ENCODE peak calls at places on chromosome 17, in five cellular contexts. I, U, N, Q and E are unnamed samples.

GRCh38 chr17:68584904-68585303 is 16.3 kb downstream of the FAM20A start:
- DNase-seq in U (no peak), Q (no peak), I (no peak), N (no peak), E (no peak)

GRCh38 chr17:9175700-9176467 is 154.6 kb downstream of the NTN1 start:
- DNase-seq in N (no peak), U (no peak), Q (no peak), I (no peak), E (no peak)

GRCh38 chr17:8005951-8006730 is 3.7 kb downstream of the GUCY2D start:
- DNase-seq in U (no peak), Q (no peak), I (no peak), N (no peak), E (no peak)

GRCh38 chr17:4969551-4970231 is 2.1 kb upstream of the SPAG7 start:
- DNase-seq in N (no peak), U (no peak), I (no peak), Q (no peak), E (no peak)

GRCh38 chr17:8189041-8189710 is 804 bp downstream of the BORCS6 start:
- DNase-seq in I (no peak), Q (no peak), U (peak), N (peak), E (no peak)

GRCh38 chr17:6487243-6488007 is 43.2 kb downstream of the PIMREG start:
- DNase-seq in U (no peak), I (no peak), N (no peak), Q (peak), E (no peak)

GRCh38 chr17:78923660-78924453 is 1.3 kb downstream of the TIMP2 start:
- DNase-seq in U (no peak), N (peak), I (peak), Q (no peak), E (peak)

GRCh38 chr17:58335779-58336455 is 7.3 kb upstream of the TSPOAP1 start:
- DNase-seq in Q (no peak), U (peak), N (no peak), I (no peak), E (no peak)

GRCh38 chr17:58200024-58200633 is 7.6 kb downstream of the EPX start:
- DNase-seq in I (peak), U (peak), N (peak), Q (peak), E (peak)

GRCh38 chr17:8038954-8039610 is at the start of gene ALOX15B:
- DNase-seq in I (no peak), Q (no peak), U (no peak), N (no peak), E (no peak)

GRCh38 chr17:36602030-36602737 is 801 bp downstream of the MRM1 start:
- DNase-seq in U (no peak), Q (no peak), I (no peak), N (peak), E (no peak)

GRCh38 chr17:49915670-49916069 is 53.3 kb upstream of the DLX4 start:
- DNase-seq in N (peak), Q (no peak), U (no peak), I (no peak), E (no peak)

GRCh38 chr17:73261952-73262675 is 434 bp upstream of the CPSF4L start:
- DNase-seq in I (no peak), Q (no peak), N (peak), U (no peak), E (peak)

GRCh38 chr17:67646472-67646871 is 71.3 kb upstream of the NOL11 start:
- DNase-seq in Q (no peak), I (no peak), N (no peak), U (no peak), E (no peak)

GRCh38 chr17:1643999-1644492 is 1.5 kb downstream of the SCARF1 start:
- DNase-seq in I (no peak), N (no peak), U (peak), Q (no peak), E (no peak)

GRCh38 chr17:7587831-7588230 is 2.1 kb downstream of the SOX15 start:
- DNase-seq in Q (no peak), I (no peak), U (peak), N (no peak), E (no peak)

GRCh38 chr17:44281570-44281969 is 13.6 kb upstream of the SLC4A1 start:
- DNase-seq in N (no peak), I (no peak), Q (no peak), U (no peak), E (no peak)

GRCh38 chr17:6894206-6894528 is 62.6 kb upstream of the TEKT1 start:
- DNase-seq in Q (peak), I (peak), N (peak), U (no peak), E (no peak)

GRCh38 chr17:4509923-4510614 is 11.4 kb downstream of the SPNS2 start:
- DNase-seq in U (no peak), Q (no peak), I (no peak), N (no peak), E (no peak)

GRCh38 chr17:40363480-40363838 is 1.1 kb downstream of the GJD3 start:
- DNase-seq in Q (no peak), I (peak), N (peak), U (peak), E (no peak)

GRCh38 chr17:73589096-73589980 is 54.9 kb downstream of the SDK2 start:
- DNase-seq in Q (peak), I (no peak), N (peak), U (no peak), E (peak)

GRCh38 chr17:43671075-43671692 is 9.5 kb upstream of the MEOX1 start:
- DNase-seq in Q (peak), I (peak), U (peak), N (no peak), E (peak)

GRCh38 chr17:51121620-51122472 is 1.2 kb upstream of the SPAG9 start:
- DNase-seq in U (peak), Q (no peak), I (peak), N (peak), E (no peak)

GRCh38 chr17:48541574-48542113 is 3.3 kb downstream of the HOXB2 start:
- DNase-seq in U (peak), N (peak), Q (peak), I (peak), E (peak)

GRCh38 chr17:41530062-41531048 is 2.2 kb upstream of the KRT19 start:
- DNase-seq in I (peak), U (peak), N (no peak), Q (no peak), E (no peak)

GRCh38 chr17:41428591-41429326 is 4.4 kb upstream of the KRT37 start:
- DNase-seq in Q (no peak), I (no peak), U (peak), N (peak), E (no peak)

GRCh38 chr17:70313450-70313849 is 144.1 kb downstream of the KCNJ2 start:
- DNase-seq in U (peak), I (peak), Q (no peak), N (no peak), E (no peak)

GRCh38 chr17:54626146-54626703 is 274.4 kb upstream of the TOM1L1 start:
- DNase-seq in I (no peak), U (no peak), N (peak), Q (no peak), E (no peak)

GRCh38 chr17:29399634-29400033 is 9.5 kb downstream of the TAOK1 start:
- DNase-seq in Q (no peak), I (no peak), U (no peak), N (no peak), E (no peak)

GRCh38 chr17:29193146-29193545 is 12.9 kb upstream of the MYO18A start:
- DNase-seq in N (no peak), I (no peak), U (no peak), Q (no peak), E (no peak)

GRCh38 chr17:17352836-17353624 is 49.9 kb downstream of the NT5M start:
- DNase-seq in N (no peak), I (no peak), Q (no peak), U (no peak), E (no peak)

GRCh38 chr17:66548158-66548557 is 245.7 kb downstream of the PRKCA start:
- DNase-seq in I (peak), Q (no peak), N (no peak), U (peak), E (no peak)

GRCh38 chr17:64635647-64636305 is 26.3 kb downstream of the SMURF2 start:
- DNase-seq in N (no peak), U (peak), I (peak), Q (no peak), E (no peak)

GRCh38 chr17:48593126-48593829 is at the start of gene HOXB5:
- DNase-seq in Q (peak), U (no peak), I (peak), N (no peak), E (peak)